ENCODE peak calls at places on chromosomes 11 and 22, in nine cellular contexts. O is CD8-positive, alpha-beta memory T cell; C is heart right ventricle; J is tibial nerve; M is aorta; R is mammary epithelial cell; Y is upper lobe of right lung; B is tibial artery; Q is SK-N-SH. Z is an unnamed sample.

GRCh38 chr11:12377106-12377823 is at the start of gene PARVA:
- DNase-seq in M (peak; percentile 79), B (peak; percentile 38), R (peak; percentile 46), C (peak; percentile 70), J (peak; percentile 36), O (no peak), Y (peak; percentile 85), Q (no peak), Z (no peak)

GRCh38 chr11:57487920-57488319 is 27.6 kb downstream of the SLC43A1 start:
- DNase-seq in O (no peak), B (no peak), M (no peak), C (no peak), R (no peak), Y (no peak), J (no peak), Q (no peak), Z (no peak)

GRCh38 chr11:45424781-45425180 is 138.6 kb upstream of the SYT13 start:
- DNase-seq in O (no peak), Q (no peak), J (no peak), C (no peak), Y (no peak), R (no peak), M (no peak), B (no peak), Z (no peak)

GRCh38 chr22:45942344-45942743 is 34.6 kb downstream of the WNT7B start:
- DNase-seq in Q (no peak), O (no peak), Y (no peak), C (no peak), J (no peak), R (no peak), B (no peak), M (no peak), Z (no peak)

GRCh38 chr22:46057762-46058420 is 80.9 kb upstream of the WNT7B start:
- DNase-seq in C (peak; percentile 78), Y (peak; percentile 71), B (peak; percentile 84), M (peak; percentile 76), J (peak; percentile 78), Q (peak; percentile 58), R (peak; percentile 86), O (peak; percentile 45), Z (peak; percentile 53)

GRCh38 chr22:45804319-45804985 is 132.8 kb downstream of the ATXN10 start:
- DNase-seq in J (no peak), R (no peak), M (no peak), Q (no peak), O (no peak), C (no peak), B (no peak), Y (no peak), Z (no peak)

GRCh38 chr11:57562596-57562995 is 4.9 kb downstream of the UBE2L6 start:
- DNase-seq in M (no peak), R (peak; percentile 29), Q (no peak), O (no peak), J (no peak), B (no peak), Y (no peak), C (no peak), Z (no peak)

GRCh38 chr11:105227363-105227762 is 87.8 kb upstream of the CARD18 start:
- DNase-seq in B (no peak), J (no peak), M (no peak), R (no peak), C (no peak), Y (no peak), Q (no peak), O (no peak), Z (no peak)

GRCh38 chr22:49986325-49986724 is 25.8 kb downstream of the PIM3 start:
- DNase-seq in C (no peak), Y (no peak), R (no peak), M (no peak), J (no peak), Q (no peak), O (no peak), B (no peak), Z (no peak)

GRCh38 chr22:19419464-19420178 is 11.9 kb downstream of the HIRA start:
- DNase-seq in J (no peak), C (no peak), B (no peak), M (no peak), Y (no peak), Q (no peak), R (peak; percentile 2), O (peak; percentile 72), Z (no peak)

GRCh38 chr11:62456630-62457029 is 37.8 kb downstream of the SCGB1A1 start:
- DNase-seq in C (no peak), Q (no peak), O (no peak), Y (no peak), R (no peak), J (no peak), M (no peak), B (no peak), Z (no peak)

GRCh38 chr11:70270104-70270876 is at the start of gene PPFIA1:
- DNase-seq in Y (peak; percentile 98), J (peak; percentile 85), C (peak; percentile 95), Q (peak; percentile 100), R (peak; percentile 96), O (peak; percentile 97), M (peak; percentile 97), B (peak; percentile 93), Z (peak; percentile 98)

GRCh38 chr11:112784323-112785073 is 176.7 kb upstream of the NCAM1 start:
- DNase-seq in Q (peak; percentile 84), C (peak; percentile 68), B (peak; percentile 70), O (no peak), R (no peak), J (peak; percentile 43), Y (no peak), M (peak; percentile 87), Z (peak; percentile 92)

GRCh38 chr11:89498845-89499448 is 7.8 kb upstream of the NOX4 start:
- DNase-seq in C (no peak), J (no peak), Q (no peak), B (no peak), Y (no peak), M (no peak), R (no peak), O (no peak), Z (no peak)

GRCh38 chr11:74641905-74642304 is 49.5 kb downstream of the POLD3 start:
- DNase-seq in B (no peak), R (no peak), Y (no peak), J (no peak), Q (no peak), M (no peak), O (no peak), C (no peak), Z (no peak)

GRCh38 chr11:36149538-36150242 is 139.5 kb downstream of the COMMD9 start:
- DNase-seq in C (peak; percentile 23), R (peak; percentile 100), Y (no peak), M (peak; percentile 65), J (peak; percentile 67), Q (peak; percentile 61), B (peak; percentile 70), O (no peak), Z (peak; percentile 37)

GRCh38 chr11:64000026-64000739 is 13.9 kb downstream of the OTUB1 start:
- DNase-seq in B (peak; percentile 51), O (peak; percentile 78), J (peak; percentile 49), Y (peak; percentile 84), R (peak; percentile 35), C (peak; percentile 63), M (peak; percentile 78), Q (peak; percentile 44), Z (no peak)

GRCh38 chr22:19477321-19478085 is 1.5 kb downstream of the UFD1 start:
- DNase-seq in B (no peak), Y (no peak), O (no peak), J (no peak), R (no peak), C (no peak), M (no peak), Q (no peak), Z (no peak)

GRCh38 chr22:36304429-36304828 is 51.5 kb downstream of the APOL1 start:
- DNase-seq in R (no peak), B (no peak), J (no peak), Y (no peak), O (no peak), C (no peak), M (no peak), Q (no peak), Z (no peak)

GRCh38 chr11:96014234-96014633 is 90.3 kb upstream of the MTMR2 start:
- DNase-seq in J (no peak), O (peak; percentile 65), R (peak; percentile 61), Q (no peak), B (no peak), Y (no peak), M (no peak), C (no peak), Z (no peak)

GRCh38 chr11:19508166-19508565 is 204.5 kb upstream of the NAV2 start:
- DNase-seq in R (no peak), C (no peak), J (peak; percentile 17), O (no peak), Q (no peak), B (no peak), M (no peak), Y (no peak), Z (no peak)

GRCh38 chr11:113242767-113243397 is 71.5 kb upstream of the TTC12 start:
- DNase-seq in J (peak; percentile 5), C (no peak), Q (no peak), M (peak; percentile 58), Y (no peak), B (no peak), O (no peak), R (peak; percentile 39), Z (no peak)

GRCh38 chr11:34558211-34558610 is 44.6 kb upstream of the ELF5 start:
- DNase-seq in M (no peak), Y (no peak), J (no peak), R (peak; percentile 46), Q (no peak), O (no peak), B (no peak), C (no peak), Z (no peak)

GRCh38 chr11:122879785-122880184 is 2.8 kb upstream of the JHY start:
- DNase-seq in O (no peak), M (no peak), Q (peak; percentile 11), Y (no peak), B (no peak), C (no peak), J (no peak), R (no peak), Z (no peak)
- H3K4me3 ChIP-seq in O (no peak overlapping the region), M (no peak overlapping the region), Q (no peak overlapping the region), Y (no peak overlapping the region), B (no peak overlapping the region), C (no peak overlapping the region), J (no peak overlapping the region), R (no peak overlapping the region), Z (no peak overlapping the region)

GRCh38 chr22:30252411-30253204 is 6.0 kb upstream of the LIF start:
- DNase-seq in M (no peak), O (no peak), R (peak; percentile 21), Q (no peak), Y (no peak), J (no peak), C (no peak), B (no peak), Z (no peak)
- H3K4me1 ChIP-seq in M (no peaks in the 10 kb centered on the region), O (peaks cover under 1% of the 10 kb centered on the region), R (peaks cover 52% of the 10 kb centered on the region), Q (peaks cover 29% of the 10 kb centered on the region), Y (peaks cover 26% of the 10 kb centered on the region), J (peaks cover 32% of the 10 kb centered on the region), C (peaks cover 5% of the 10 kb centered on the region), B (peaks cover 28% of the 10 kb centered on the region), Z (peaks cover 30% of the 10 kb centered on the region)

GRCh38 chr22:23801886-23802377 is 15.2 kb downstream of the SMARCB1 start:
- DNase-seq in Y (no peak), Q (no peak), J (no peak), O (no peak), B (no peak), C (no peak), R (no peak), M (peak; percentile 10), Z (no peak)
- H3K4me3 ChIP-seq in Y (no peak overlapping the region), Q (no peak overlapping the region), J (no peak overlapping the region), O (no peak overlapping the region), B (no peak overlapping the region), C (no peak overlapping the region), R (no peak overlapping the region), M (no peak overlapping the region), Z (no peak overlapping the region)

GRCh38 chr22:33913188-33913587 is 7.1 kb downstream of the LARGE1 start:
- DNase-seq in R (no peak), J (no peak), C (no peak), B (no peak), Y (no peak), O (no peak), M (no peak), Q (no peak), Z (no peak)
- H3K4me1 ChIP-seq in R (no peaks in the 10 kb centered on the region), J (no peaks in the 10 kb centered on the region), C (peaks cover 41% of the 10 kb centered on the region), B (peaks cover 30% of the 10 kb centered on the region), Y (peaks cover 10% of the 10 kb centered on the region), O (no peaks in the 10 kb centered on the region), M (peaks cover 3% of the 10 kb centered on the region), Q (no peaks in the 10 kb centered on the region), Z (no peaks in the 10 kb centered on the region)

Z was measured in BE2C.